ENCODE peak calls at places on chromosome 9, in five cellular contexts. S, Q, G, V and B are unnamed samples.

GRCh38 chr9:34996181-34996904 is 6.8 kb downstream of the DNAJB5 start:
- DNase-seq in S (no peak), Q (no peak), G (no peak), V (no peak), B (peak)

GRCh38 chr9:89274838-89275237 is 36.2 kb upstream of the CKS2 start:
- DNase-seq in S (no peak), Q (peak), G (no peak), V (no peak), B (no peak)

GRCh38 chr9:81028504-81028903 is 660.8 kb downstream of the TLE1 start:
- DNase-seq in S (no peak), Q (peak), G (no peak), V (no peak), B (no peak)

GRCh38 chr9:115194216-115194615 is 76.3 kb upstream of the TNC start:
- DNase-seq in S (no peak), Q (no peak), G (no peak), V (no peak), B (no peak)

GRCh38 chr9:93625000-93625399 is 48.6 kb downstream of the PHF2 start:
- DNase-seq in S (no peak), Q (no peak), G (no peak), V (no peak), B (no peak)

GRCh38 chr9:33290994-33291397 is 680 bp downstream of the NFX1 start:
- DNase-seq in S (no peak), Q (no peak), G (no peak), V (no peak), B (no peak)

GRCh38 chr9:98080346-98080745 is 23.8 kb downstream of the NANS start:
- DNase-seq in S (no peak), Q (no peak), G (no peak), V (no peak), B (no peak)

GRCh38 chr9:34654317-34655083 is 2.5 kb downstream of the IL11RA start:
- DNase-seq in S (no peak), Q (no peak), G (no peak), V (no peak), B (no peak)

GRCh38 chr9:122144836-122145235 is 14.7 kb downstream of the NDUFA8 start:
- DNase-seq in S (no peak), Q (no peak), G (no peak), V (no peak), B (peak)

GRCh38 chr9:99029083-99029482 is 75.8 kb upstream of the TGFBR1 start:
- DNase-seq in S (no peak), Q (no peak), G (no peak), V (no peak), B (no peak)

GRCh38 chr9:99451121-99451606 is 229.1 kb downstream of the SEC61B start:
- DNase-seq in S (no peak), Q (no peak), G (no peak), V (no peak), B (no peak)

GRCh38 chr9:134965421-134965820 is 47.7 kb upstream of the FCN1 start:
- DNase-seq in S (no peak), Q (no peak), G (peak), V (no peak), B (no peak)

GRCh38 chr9:120662513-120662912 is 51.8 kb downstream of the MEGF9 start:
- DNase-seq in S (no peak), Q (no peak), G (no peak), V (no peak), B (no peak)

GRCh38 chr9:12684923-12685468 is 8.2 kb upstream of the TYRP1 start:
- DNase-seq in S (no peak), Q (no peak), G (no peak), V (no peak), B (no peak)

GRCh38 chr9:75169623-75170022 is 81.3 kb downstream of the OSTF1 start:
- DNase-seq in S (no peak), Q (no peak), G (no peak), V (no peak), B (no peak)

GRCh38 chr9:8769153-8769552 is 969.6 kb upstream of the DMAC1 start:
- DNase-seq in S (no peak), Q (no peak), G (no peak), V (no peak), B (no peak)

GRCh38 chr9:111897831-111898144 is 1.2 kb downstream of the UGCG start:
- DNase-seq in S (no peak), Q (no peak), G (no peak), V (peak), B (peak)

GRCh38 chr9:111898331-111899096 is 1.9 kb downstream of the UGCG start:
- DNase-seq in S (no peak), Q (no peak), G (no peak), V (no peak), B (no peak)

GRCh38 chr9:111895996-111896941 is at the start of gene UGCG:
- DNase-seq in S (peak), Q (peak), G (peak), V (peak), B (peak)

GRCh38 chr9:111900081-111900805 is 3.6 kb downstream of the UGCG start:
- DNase-seq in S (no peak), Q (no peak), G (no peak), V (no peak), B (no peak)

GRCh38 chr9:111896942-111897830 is 572 bp downstream of the UGCG start:
- DNase-seq in S (peak), Q (no peak), G (peak), V (peak), B (peak)
- TF ChIP-seq CTCF in S (no peak), Q (peak), G (peak), V (peak), B (peak)

GRCh38 chr9:129717991-129718390 is 34.9 kb downstream of the PTGES start:
- DNase-seq in S (no peak), Q (no peak), G (no peak), V (no peak), B (no peak)

GRCh38 chr9:129719135-129719534 is 33.7 kb downstream of the PTGES start:
- DNase-seq in S (no peak), Q (no peak), G (no peak), V (no peak), B (no peak)

GRCh38 chr9:129718647-129719046 is 34.2 kb downstream of the PTGES start:
- DNase-seq in S (no peak), Q (no peak), G (no peak), V (no peak), B (no peak)

GRCh38 chr9:129720865-129721545 is 31.8 kb downstream of the PTGES start:
- DNase-seq in S (no peak), Q (no peak), G (no peak), V (no peak), B (no peak)

GRCh38 chr9:129720181-129720864 is 32.5 kb downstream of the PTGES start:
- DNase-seq in S (no peak), Q (no peak), G (no peak), V (no peak), B (no peak)
- TF ChIP-seq CTCF in S (no peak), Q (peak), G (no peak), V (no peak), B (no peak)

GRCh38 chr9:2241875-2242741 is 227.0 kb downstream of the SMARCA2 start:
- DNase-seq in S (peak), Q (peak), G (peak), V (peak), B (peak)
- TF ChIP-seq CTCF in S (no peak), Q (no peak), G (no peak), V (no peak), B (no peak)

GRCh38 chr9:36204906-36205547 is 14.3 kb downstream of the CLTA start:
- DNase-seq in S (no peak), Q (no peak), G (no peak), V (no peak), B (no peak)
- TF ChIP-seq CTCF in S (no peak), Q (peak), G (no peak), V (no peak), B (no peak)

GRCh38 chr9:112792670-112793069 is 42.1 kb downstream of the SNX30 start:
- DNase-seq in S (no peak), Q (no peak), G (no peak), V (no peak), B (no peak)

GRCh38 chr9:112795946-112796345 is 45.4 kb downstream of the SNX30 start:
- DNase-seq in S (no peak), Q (no peak), G (no peak), V (no peak), B (no peak)

GRCh38 chr9:112796485-112796884 is 45.9 kb downstream of the SNX30 start:
- DNase-seq in S (no peak), Q (no peak), G (no peak), V (no peak), B (no peak)

GRCh38 chr9:112790231-112790774 is 39.7 kb downstream of the SNX30 start:
- DNase-seq in S (no peak), Q (no peak), G (no peak), V (no peak), B (no peak)

GRCh38 chr9:112793213-112793810 is 42.8 kb downstream of the SNX30 start:
- DNase-seq in S (peak), Q (no peak), G (peak), V (peak), B (peak)
- TF ChIP-seq CTCF in S (peak), Q (peak), G (peak), V (peak), B (peak)

GRCh38 chr9:86965627-86966395 is 18.5 kb upstream of the GAS1 start:
- DNase-seq in S (no peak), Q (no peak), G (no peak), V (no peak), B (no peak)

GRCh38 chr9:86966852-86967511 is 19.7 kb upstream of the GAS1 start:
- DNase-seq in S (no peak), Q (no peak), G (no peak), V (no peak), B (no peak)

GRCh38 chr9:86962692-86963091 is 15.4 kb upstream of the GAS1 start:
- DNase-seq in S (no peak), Q (no peak), G (no peak), V (no peak), B (no peak)

GRCh38 chr9:86971742-86972141 is 24.4 kb upstream of the GAS1 start:
- DNase-seq in S (no peak), Q (no peak), G (no peak), V (no peak), B (no peak)

GRCh38 chr9:86968258-86968920 is 21.1 kb upstream of the GAS1 start:
- DNase-seq in S (no peak), Q (no peak), G (no peak), V (no peak), B (no peak)
- TF ChIP-seq CTCF in S (no peak), Q (no peak), G (no peak), V (no peak), B (no peak)